ENCODE peak calls at places on chromosomes 12 and 14, in four cellular contexts. P, C, Q and V are unnamed samples.

GRCh38 chr14:104510794-104511611 is 68.6 kb upstream of the C14orf180 start:
- DNase-seq in Q (no peak), P (no peak), C (no peak), V (no peak)

GRCh38 chr12:132872975-132873421 is 14.4 kb downstream of the CHFR start:
- DNase-seq in P (no peak), Q (peak; percentile 23), C (no peak), V (no peak)

GRCh38 chr12:103820881-103821489 is 20.0 kb downstream of the NT5DC3 start:
- DNase-seq in C (no peak), P (no peak), Q (no peak), V (no peak)

GRCh38 chr14:102320033-102320660 is 601 bp downstream of the ZNF839 start:
- DNase-seq in Q (peak; percentile 44), C (peak; percentile 31), P (peak; percentile 86), V (peak; percentile 58)

GRCh38 chr14:71231521-71232393 is 324.5 kb downstream of the PCNX1 start:
- DNase-seq in Q (no peak), P (no peak), C (no peak), V (no peak)

GRCh38 chr12:121958521-121959240 is 40.3 kb downstream of the CFAP251 start:
- DNase-seq in C (no peak), P (no peak), Q (no peak), V (no peak)

GRCh38 chr14:23513005-23513412 is 38.6 kb downstream of the ZFHX2 start:
- DNase-seq in P (no peak), C (no peak), Q (no peak), V (no peak)

GRCh38 chr14:75578099-75578785 is at the start of gene FLVCR2:
- DNase-seq in Q (peak; percentile 91), P (peak; percentile 94), C (peak; percentile 90), V (peak; percentile 92)

GRCh38 chr12:71125949-71126348 is 31.9 kb downstream of the TSPAN8 start:
- DNase-seq in Q (no peak), C (no peak), P (no peak), V (no peak)

GRCh38 chr12:45235087-45236025 is 19.5 kb downstream of the ANO6 start:
- DNase-seq in P (no peak), C (peak; percentile 45), Q (no peak), V (peak; percentile 49)

GRCh38 chr12:111122458-111122878 is 202.1 kb upstream of the MYL2 start:
- DNase-seq in C (no peak), Q (no peak), P (no peak), V (no peak)

GRCh38 chr14:102200690-102201368 is 61.1 kb downstream of the WDR20 start:
- DNase-seq in C (no peak), P (no peak), Q (no peak), V (no peak)

GRCh38 chr12:104494137-104494815 is 37.5 kb downstream of the CHST11 start:
- DNase-seq in Q (no peak), C (no peak), P (no peak), V (peak; percentile 51)

GRCh38 chr12:92827836-92828431 is 101.2 kb downstream of the EEA1 start:
- DNase-seq in C (peak; percentile 53), P (no peak), Q (peak; percentile 39), V (no peak)

GRCh38 chr14:101251812-101252442 is 309.4 kb upstream of the DIO3 start:
- DNase-seq in Q (no peak), C (no peak), P (no peak), V (no peak)

GRCh38 chr14:60002819-60003492 is 83.0 kb downstream of the LRRC9 start:
- DNase-seq in C (no peak), Q (no peak), P (no peak), V (no peak)

GRCh38 chr12:459430-460258 is at the start of gene B4GALNT3:
- DNase-seq in Q (peak; percentile 70), C (peak; percentile 28), P (peak; percentile 87), V (peak; percentile 83)

GRCh38 chr12:111757361-111758119 is 9.2 kb upstream of the ALDH2 start:
- DNase-seq in P (peak; percentile 82), Q (peak; percentile 54), C (no peak), V (peak; percentile 76)

GRCh38 chr14:52328286-52328685 is 14.2 kb downstream of the PTGER2 start:
- DNase-seq in P (no peak), Q (no peak), C (no peak), V (no peak)

GRCh38 chr14:76863724-76864407 is 37.7 kb downstream of the LRRC74A start:
- DNase-seq in C (peak; percentile 13), P (no peak), Q (peak; percentile 23), V (peak; percentile 80)

GRCh38 chr12:124694846-124695497 is 127.6 kb upstream of the NCOR2 start:
- DNase-seq in Q (no peak), P (peak; percentile 89), C (no peak), V (no peak)

GRCh38 chr14:74599201-74599809 is 12.7 kb downstream of the LTBP2 start:
- DNase-seq in P (no peak), C (no peak), Q (no peak), V (no peak)

GRCh38 chr14:104928391-104929133 is 3.9 kb downstream of the PLD4 start:
- DNase-seq in P (peak; percentile 67), C (no peak), Q (no peak), V (no peak)

GRCh38 chr12:10101042-10101579 is 2.3 kb upstream of the CLEC1A start:
- DNase-seq in C (no peak), P (no peak), Q (no peak), V (no peak)

GRCh38 chr14:93109572-93110481 is 5.9 kb downstream of the ITPK1 start:
- DNase-seq in P (no peak), Q (no peak), C (no peak), V (no peak)

GRCh38 chr12:22656835-22657234 is 31.9 kb downstream of the ETNK1 start:
- DNase-seq in P (no peak), Q (no peak), C (no peak), V (no peak)

GRCh38 chr14:53545217-53545616 is 392.1 kb upstream of the DDHD1 start:
- DNase-seq in P (no peak), Q (no peak), C (no peak), V (no peak)

GRCh38 chr12:79317184-79317847 is 373.4 kb downstream of the PAWR start:
- DNase-seq in P (peak; percentile 50), Q (no peak), C (no peak), V (no peak)

GRCh38 chr14:68623828-68624227 is 169.0 kb downstream of the ZFP36L1 start:
- DNase-seq in P (no peak), Q (no peak), C (no peak), V (no peak)

GRCh38 chr14:68408680-68409079 is 384.2 kb downstream of the ZFP36L1 start:
- DNase-seq in Q (no peak), C (peak; percentile 35), P (no peak), V (no peak)

GRCh38 chr12:29428630-29429029 is 47.7 kb upstream of the ERGIC2 start:
- DNase-seq in P (no peak), Q (no peak), C (peak; percentile 89), V (no peak)
- H3K27ac ChIP-seq in P (no peak overlapping the region), Q (no peak overlapping the region), C (no peak overlapping the region), V (no peak overlapping the region)

GRCh38 chr14:99484106-99484505 is 2.9 kb downstream of the CCNK start:
- DNase-seq in Q (no peak), C (no peak), P (no peak), V (no peak)
- H3K27ac ChIP-seq in Q (no peak overlapping the region), C (no peak overlapping the region), P (no peak overlapping the region), V (no peak overlapping the region)

GRCh38 chr12:101715045-101715444 is 17.6 kb downstream of the CHPT1 start:
- DNase-seq in Q (no peak), P (no peak), C (peak; percentile 41), V (no peak)

GRCh38 chr12:101707131-101707782 is 9.8 kb downstream of the CHPT1 start:
- DNase-seq in Q (no peak), P (no peak), C (no peak), V (no peak)

GRCh38 chr12:101713930-101714329 is 16.5 kb downstream of the CHPT1 start:
- DNase-seq in C (no peak), Q (no peak), P (no peak), V (no peak)

GRCh38 chr12:101710289-101710688 is 12.8 kb downstream of the CHPT1 start:
- DNase-seq in P (no peak), C (peak; percentile 44), Q (no peak), V (no peak)

GRCh38 chr12:101713059-101713682 is 15.7 kb downstream of the CHPT1 start:
- DNase-seq in C (peak; percentile 86), Q (peak; percentile 56), P (no peak), V (no peak)
- H3K27ac ChIP-seq in C (peak overlapping the region; percentile 36), Q (peak overlapping the region; percentile 68), P (no peak overlapping the region), V (no peak overlapping the region)

DNA sequence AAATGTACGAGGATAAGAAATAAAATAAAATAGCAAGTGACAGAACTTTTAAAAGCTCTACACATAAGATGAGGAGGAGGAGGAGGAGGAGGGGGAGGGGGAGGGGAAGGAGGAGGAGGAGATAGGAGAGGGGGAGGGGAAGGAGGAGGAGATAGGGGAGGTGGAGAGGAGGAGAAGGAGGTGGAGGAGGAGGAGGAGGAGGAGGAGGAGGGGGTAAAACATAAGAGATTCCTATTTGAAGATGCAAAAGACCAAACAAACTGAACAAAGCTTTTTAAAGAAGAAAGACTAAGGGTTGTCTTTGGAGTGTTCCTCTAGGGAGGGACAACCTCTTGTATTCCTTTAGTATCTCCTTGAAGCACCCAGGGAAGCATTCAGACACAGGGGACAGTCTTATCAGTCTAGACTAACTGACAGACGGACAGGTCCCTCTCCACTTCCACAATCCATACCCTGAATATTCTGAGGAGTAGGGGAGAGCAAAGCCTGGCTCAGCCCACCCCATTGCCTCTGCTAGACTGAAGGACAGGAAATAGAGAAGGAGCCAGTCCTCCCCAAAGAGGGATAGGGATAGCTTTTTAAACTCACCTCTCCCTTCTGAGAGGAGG is 12.9 kb downstream of the TC2N start:
- DNase-seq in P (no peak), Q (no peak), C (no peak), V (no peak)
- H3K27ac ChIP-seq in P (peak overlapping the region; percentile 18), Q (no peak overlapping the region), C (no peak overlapping the region), V (no peak overlapping the region)

GRCh38 chr14:103422981-103423600 is 37.9 kb downstream of the MARK3 start:
- DNase-seq in Q (no peak), P (no peak), C (no peak), V (no peak)
- H3K27ac ChIP-seq in Q (no peak overlapping the region), P (no peak overlapping the region), C (peak overlapping the region; percentile 12), V (no peak overlapping the region)

DNA sequence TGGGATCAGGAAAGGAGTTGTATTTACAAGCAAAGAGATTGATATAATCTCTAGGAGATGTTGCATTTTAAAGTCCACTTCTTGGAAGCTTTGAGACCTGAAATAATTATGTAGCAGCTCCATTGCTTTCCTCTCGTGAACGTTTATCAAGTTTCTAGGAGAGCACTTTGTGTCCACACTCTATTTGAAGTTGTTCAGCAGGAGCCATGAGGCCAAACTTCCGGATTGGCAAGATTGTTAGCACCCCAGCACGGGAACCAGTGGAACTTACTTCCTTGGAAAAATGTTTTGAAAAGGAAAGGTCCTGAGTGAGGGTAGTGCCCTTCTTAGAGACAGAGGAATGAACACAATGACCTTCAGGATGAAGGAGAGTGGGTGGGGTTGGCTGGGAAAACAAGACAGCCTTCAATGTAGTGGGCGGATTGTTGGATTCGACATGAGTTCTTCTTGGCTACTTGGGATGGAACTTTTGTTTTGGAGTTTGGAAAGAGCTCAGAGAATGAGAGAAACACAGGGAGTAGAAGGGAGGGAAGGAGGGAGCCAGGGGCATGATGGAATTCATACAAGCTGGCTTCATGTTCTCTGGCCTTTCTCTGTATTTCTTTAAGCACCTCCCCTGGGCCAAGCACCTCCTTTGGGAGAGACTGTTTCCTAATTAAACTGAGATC is 23.8 kb upstream of the CISTR start:
- DNase-seq in C (no peak), Q (no peak), P (no peak), V (no peak)
- H3K27ac ChIP-seq in C (no peak overlapping the region), Q (no peak overlapping the region), P (no peak overlapping the region), V (no peak overlapping the region)